ENCODE peak calls at places on chromosomes 1 and 21, in seven cellular contexts. M is breast epithelium, X is K562, A is sigmoid colon, Q is upper lobe of left lung, N is HCT116, R is GM23338. K is an unnamed sample.

GRCh38 chr1:205075642-205076155 is 8.6 kb downstream of the TMEM81 start:
- DNase-seq in N (no peak), A (no peak), X (no peak), M (no peak), Q (no peak), R (no peak), K (no peak)

GRCh38 chr1:247228133-247228532 is 27.7 kb upstream of the VN1R5 start:
- DNase-seq in N (no peak), X (no peak), A (no peak), R (peak), M (no peak), Q (no peak), K (no peak)

GRCh38 chr1:212452323-212453155 is 19.8 kb downstream of the NENF start:
- DNase-seq in X (no peak), A (peak), M (no peak), R (no peak), Q (no peak), N (no peak), K (peak)

GRCh38 chr1:153946622-153947246 is at the start of gene DENND4B:
- DNase-seq in M (peak), A (peak), X (peak), Q (peak), N (no peak), R (peak), K (peak)

GRCh38 chr1:43921022-43921421 is 12.6 kb upstream of the ARTN start:
- DNase-seq in N (no peak), R (peak), M (no peak), X (no peak), Q (no peak), A (no peak), K (no peak)

GRCh38 chr1:14479865-14480264 is 118.6 kb upstream of the KAZN start:
- DNase-seq in X (peak), M (no peak), Q (no peak), N (no peak), A (no peak), R (no peak), K (no peak)

GRCh38 chr1:36882536-36883285 is 151.6 kb downstream of the GRIK3 start:
- DNase-seq in M (no peak), R (no peak), Q (no peak), N (no peak), A (no peak), X (no peak), K (no peak)

GRCh38 chr1:172266528-172267174 is 153.8 kb upstream of the C1orf105 start:
- DNase-seq in X (no peak), Q (no peak), A (no peak), N (no peak), M (no peak), R (no peak), K (no peak)

GRCh38 chr1:112614460-112615065 is 4.4 kb downstream of the ST7L start:
- DNase-seq in X (no peak), Q (no peak), N (no peak), R (peak), A (no peak), M (no peak), K (no peak)

GRCh38 chr1:228785366-228786085 is 50.2 kb downstream of the RHOU start:
- DNase-seq in X (no peak), N (no peak), M (no peak), R (no peak), Q (no peak), A (no peak), K (no peak)

GRCh38 chr21:31538821-31539220 is 120.7 kb upstream of the SOD1 start:
- DNase-seq in Q (no peak), N (no peak), A (no peak), M (no peak), X (no peak), R (no peak), K (no peak)

GRCh38 chr1:55427576-55427975 is 212.4 kb upstream of the USP24 start:
- DNase-seq in R (no peak), A (no peak), X (no peak), Q (no peak), N (no peak), M (no peak), K (no peak)

GRCh38 chr1:55428236-55428635 is 213.1 kb upstream of the USP24 start:
- DNase-seq in X (no peak), A (no peak), N (no peak), R (no peak), M (no peak), Q (no peak), K (no peak)

GRCh38 chr1:55426619-55427018 is 211.5 kb upstream of the USP24 start:
- DNase-seq in R (no peak), M (no peak), N (no peak), A (no peak), Q (no peak), X (no peak), K (no peak)

GRCh38 chr1:55426156-55426555 is 211.0 kb upstream of the USP24 start:
- DNase-seq in Q (no peak), X (no peak), M (no peak), A (no peak), R (no peak), N (no peak), K (no peak)

DNA sequence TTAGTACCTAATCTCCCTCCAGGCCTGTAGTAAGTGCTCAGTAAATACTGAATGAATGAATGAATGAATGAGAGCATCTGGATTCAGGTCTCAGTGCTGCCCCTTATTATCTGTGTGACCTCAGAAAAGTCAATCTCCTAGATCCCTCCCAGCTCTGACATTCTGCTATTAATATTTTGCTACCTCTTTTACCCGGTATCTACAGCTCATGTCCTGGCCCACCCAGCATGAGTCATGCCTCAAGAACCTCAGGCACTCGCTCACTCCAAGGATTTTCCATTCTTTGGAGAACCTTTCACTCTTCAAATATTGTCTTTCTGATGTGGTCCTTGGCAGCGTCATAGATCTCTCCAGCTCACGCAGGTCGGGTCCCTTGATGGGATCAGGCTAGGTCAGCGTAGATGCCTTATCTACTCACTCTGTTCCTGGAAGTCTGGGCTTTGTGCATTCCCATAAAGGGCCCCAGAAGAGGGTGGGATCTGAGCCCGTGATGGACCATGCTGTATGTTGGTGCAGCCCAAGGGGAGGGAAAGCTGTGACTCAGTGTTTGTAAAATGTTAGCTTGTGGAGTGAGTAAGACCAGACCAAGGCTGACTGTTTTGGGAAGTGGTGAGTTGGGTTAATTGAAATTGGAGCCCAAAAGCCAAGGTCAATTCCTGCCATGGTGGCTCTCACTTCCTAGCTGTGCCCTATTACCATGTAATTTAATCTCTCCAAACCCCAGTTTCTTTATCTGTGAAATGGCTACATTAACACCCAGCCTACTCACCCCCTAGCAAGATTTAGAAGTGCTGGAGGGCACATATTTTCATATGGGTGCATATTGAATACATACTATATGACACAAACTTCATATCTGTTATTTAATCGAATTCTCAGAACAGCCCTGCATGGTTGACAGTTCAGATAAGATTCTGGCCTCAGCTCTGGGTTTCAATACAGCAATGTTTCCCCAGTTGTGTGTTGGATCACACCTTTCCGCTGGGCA is 214.1 kb upstream of the USP24 start:
- DNase-seq in A (peak), N (peak), Q (peak), M (no peak), R (peak), X (no peak), K (no peak)
- TF ChIP-seq POLR2AphosphoS5 in A (no peak), N (peak), Q (peak), M (no peak), R (no peak), X (no peak), K (no peak)

GRCh38 chr21:29342394-29342957 is 43.8 kb downstream of the BACH1 start:
- DNase-seq in Q (peak), M (no peak), N (no peak), A (peak), X (no peak), R (no peak), K (no peak)
- TF ChIP-seq POLR2AphosphoS5 in Q (peak), M (no peak), N (no peak), A (peak), X (no peak), R (no peak), K (peak)

GRCh38 chr1:84347547-84348239 is 46.2 kb downstream of the SAMD13 start:
- DNase-seq in Q (no peak), N (no peak), R (no peak), A (no peak), M (no peak), X (no peak), K (no peak)
- TF ChIP-seq POLR2AphosphoS5 in Q (no peak), N (no peak), R (no peak), A (no peak), M (no peak), X (no peak), K (no peak)

DNA sequence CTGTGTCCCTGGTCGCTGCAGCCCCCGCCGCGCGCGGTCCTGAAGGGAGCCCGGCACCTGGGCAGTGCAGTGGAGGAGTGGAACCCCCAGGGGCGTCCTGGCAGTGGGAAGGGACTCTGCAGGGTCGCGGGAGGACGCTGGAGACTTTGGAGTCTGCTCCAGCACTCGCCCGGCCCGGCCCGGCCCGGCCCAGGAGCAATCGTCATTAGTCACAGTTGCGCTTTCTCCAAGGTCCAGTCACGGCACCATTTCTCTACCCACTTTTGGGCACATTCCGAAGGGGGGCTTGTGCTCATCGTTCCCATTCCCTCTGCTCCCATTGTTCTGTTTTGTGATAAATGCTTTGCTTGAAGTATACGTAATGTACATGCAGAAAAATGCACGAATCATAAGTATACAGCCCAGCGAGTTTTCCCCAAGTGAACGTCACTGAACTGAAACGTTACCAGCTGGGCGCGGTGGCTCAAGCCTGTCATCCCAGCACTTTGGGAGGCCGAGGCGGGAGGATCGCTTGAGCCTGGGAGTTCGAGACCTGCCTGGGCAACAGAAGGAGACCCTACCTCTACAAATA is 996 bp downstream of the THAP3 start:
- DNase-seq in M (no peak), X (no peak), R (no peak), N (no peak), Q (no peak), A (peak), K (no peak)
- TF ChIP-seq POLR2AphosphoS5 in M (peak), X (no peak), R (no peak), N (no peak), Q (no peak), A (no peak), K (no peak)

DNA sequence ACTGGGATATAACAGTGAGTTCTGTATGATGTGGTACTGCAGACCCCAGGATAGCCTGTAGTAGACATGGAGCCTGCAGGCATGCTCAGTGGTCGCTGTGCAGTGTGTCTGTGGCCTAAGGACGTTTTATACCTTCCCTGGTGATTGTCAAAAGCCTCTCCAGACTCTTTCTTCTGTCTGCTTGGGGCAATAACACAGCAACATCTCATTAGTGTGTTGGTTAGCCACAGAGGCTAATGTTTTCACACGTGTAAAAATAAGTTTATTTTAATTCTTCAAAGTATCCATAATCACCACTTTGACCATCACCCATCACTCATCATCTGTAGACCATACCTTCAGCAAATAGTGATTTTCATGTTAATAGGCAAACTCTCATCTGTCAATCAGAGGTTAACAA is at the start of gene KRTAP24-1:
- DNase-seq in M (no peak), A (no peak), N (no peak), X (no peak), Q (no peak), R (no peak), K (no peak)
- TF ChIP-seq POLR2AphosphoS5 in M (no peak), A (no peak), N (no peak), X (no peak), Q (no peak), R (no peak), K (no peak)

GRCh38 chr1:182003025-182003725 is 58.3 kb downstream of the ZNF648 start:
- DNase-seq in R (no peak), A (no peak), Q (no peak), M (no peak), N (no peak), X (no peak), K (no peak)

GRCh38 chr1:181998858-181999257 is 62.7 kb downstream of the ZNF648 start:
- DNase-seq in R (no peak), X (no peak), M (no peak), Q (no peak), A (no peak), N (no peak), K (no peak)

GRCh38 chr1:182003953-182004586 is 57.4 kb downstream of the ZNF648 start:
- DNase-seq in Q (no peak), A (no peak), R (peak), X (no peak), N (no peak), M (no peak), K (no peak)

GRCh38 chr1:182002570-182002969 is 58.9 kb downstream of the ZNF648 start:
- DNase-seq in Q (no peak), X (no peak), N (no peak), R (no peak), M (no peak), A (no peak), K (no peak)

DNA sequence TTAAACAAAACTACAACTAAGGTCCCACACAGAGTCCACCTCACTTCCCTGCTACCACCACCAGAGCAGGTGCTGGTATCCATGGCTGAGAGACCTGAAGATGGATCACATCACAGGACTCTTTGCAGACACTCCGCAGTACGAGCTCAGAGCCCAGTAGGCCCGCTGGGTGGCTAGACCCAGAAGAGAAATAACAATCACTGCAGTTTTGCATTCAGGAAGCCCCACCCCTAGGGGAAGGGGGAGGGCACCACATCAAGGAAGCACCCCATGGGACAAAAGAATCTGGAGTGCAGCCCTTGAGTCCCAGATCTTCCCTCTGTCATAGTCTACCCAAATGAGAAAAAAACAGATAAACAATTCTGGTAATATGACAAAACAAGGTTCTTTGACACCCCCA is 56.9 kb downstream of the ZNF648 start:
- DNase-seq in Q (no peak), A (no peak), N (no peak), R (no peak), X (no peak), M (no peak), K (no peak)
- TF ChIP-seq POLR2AphosphoS5 in Q (no peak), A (no peak), N (no peak), R (no peak), X (no peak), M (no peak), K (no peak)

GRCh38 chr21:38140192-38140905 is 116.4 kb upstream of the KCNJ15 start:
- DNase-seq in X (no peak), R (no peak), M (no peak), A (no peak), N (no peak), Q (peak), K (no peak)
- TF ChIP-seq POLR2AphosphoS5 in X (no peak), R (no peak), M (no peak), A (no peak), N (no peak), Q (no peak), K (no peak)

DNA sequence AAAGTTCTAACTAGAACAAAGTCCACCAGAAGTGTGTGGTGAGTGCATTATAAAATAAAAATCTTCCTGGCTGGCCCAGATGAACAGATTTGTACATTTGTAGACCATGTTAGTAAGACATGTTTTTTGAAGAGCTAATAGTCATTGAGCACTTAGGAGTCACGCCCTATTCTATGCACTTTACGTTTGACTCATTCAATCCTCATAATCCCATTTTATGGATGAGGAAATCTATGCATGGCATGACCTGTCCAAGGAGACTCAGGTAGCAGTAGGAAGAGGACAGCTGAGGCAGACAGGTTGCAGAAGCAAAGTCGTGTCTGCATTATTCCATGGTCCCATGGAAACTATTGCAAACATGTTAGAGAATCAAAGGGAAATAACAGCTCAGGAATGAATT is 30.3 kb upstream of the LPAR3 start:
- DNase-seq in M (no peak), A (no peak), N (no peak), R (no peak), X (no peak), Q (no peak), K (no peak)
- TF ChIP-seq POLR2AphosphoS5 in M (no peak), A (no peak), N (no peak), R (no peak), X (no peak), Q (no peak), K (no peak)

DNA sequence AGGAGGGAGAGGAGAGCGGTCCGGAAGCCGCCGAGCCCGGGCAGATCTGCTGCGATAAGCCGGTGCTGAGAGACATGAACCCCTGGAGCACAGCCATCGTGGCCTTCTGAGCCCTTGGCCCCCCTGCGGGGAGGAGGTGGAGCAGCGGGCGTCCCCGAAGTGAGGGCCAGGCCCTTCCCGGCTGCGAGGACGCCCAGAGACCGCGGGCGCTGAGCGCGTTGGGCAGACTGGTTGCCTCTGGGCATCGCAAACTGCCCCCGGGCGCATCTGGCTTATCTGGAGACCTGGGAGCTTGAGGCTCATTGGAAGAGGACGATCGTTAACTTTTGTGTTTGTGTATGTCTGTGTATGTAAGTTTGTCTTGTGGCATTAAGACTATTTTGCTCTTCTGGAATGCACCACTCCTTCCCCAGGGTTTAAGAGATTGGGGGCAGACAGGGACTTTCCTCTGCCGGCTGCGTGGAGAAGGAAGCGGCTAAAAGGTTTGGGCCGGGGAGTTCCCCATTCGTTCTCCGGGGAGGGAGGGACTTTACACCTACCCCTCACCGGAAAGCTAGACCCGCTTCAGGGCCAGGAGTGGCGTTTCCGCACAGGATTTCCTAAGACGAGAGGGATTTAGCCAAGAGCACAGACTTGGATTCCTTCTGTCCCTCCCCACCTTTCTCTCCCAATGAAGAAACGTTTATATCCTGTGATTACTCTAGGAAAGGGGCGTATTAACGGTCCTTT is 1.4 kb downstream of the IER5 start:
- DNase-seq in A (peak), M (peak), Q (peak), N (no peak), R (peak), X (peak), K (peak)
- TF ChIP-seq POLR2AphosphoS5 in A (peak), M (peak), Q (peak), N (peak), R (no peak), X (peak), K (peak)